ENCODE peak calls at places on chromosomes 3 and 15, in eight cellular contexts. V, M, D, N, O, K, S and P are unnamed samples.

GRCh38 chr3:107775958-107776357 is 253.2 kb downstream of the BBX start:
- DNase-seq in V (no peak), M (no peak), D (no peak), N (no peak), O (no peak), K (no peak), S (no peak), P (no peak)

GRCh38 chr3:32472716-32473115 is 29.9 kb downstream of the CMTM6 start:
- DNase-seq in V (no peak), M (no peak), D (no peak), N (no peak), O (no peak), K (no peak), S (no peak), P (no peak)

GRCh38 chr3:78912687-78913086 is 855.1 kb downstream of the ROBO1 start:
- DNase-seq in V (peak; percentile 18), M (no peak), D (no peak), N (no peak), O (no peak), K (no peak), S (no peak), P (no peak)

GRCh38 chr3:53668872-53669271 is 174.5 kb downstream of the CACNA1D start:
- DNase-seq in V (peak; percentile 4), M (peak; percentile 13), D (no peak), N (no peak), O (no peak), K (no peak), S (no peak), P (no peak)

GRCh38 chr3:44468572-44469520 is 8.6 kb downstream of the ZNF445 start:
- DNase-seq in V (peak; percentile 41), M (peak; percentile 9), D (no peak), N (peak; percentile 85), O (no peak), K (no peak), S (no peak), P (no peak)

GRCh38 chr3:184336484-184337230 is 743 bp upstream of the FAM131A start:
- DNase-seq in V (peak; percentile 71), M (peak; percentile 70), D (peak; percentile 75), N (peak; percentile 51), O (no peak), K (no peak), S (peak; percentile 55), P (no peak)

GRCh38 chr15:25859838-25860645 is 3.1 kb downstream of the ATP10A start:
- DNase-seq in V (no peak), M (peak; percentile 37), D (no peak), N (no peak), O (no peak), K (no peak), S (peak; percentile 54), P (no peak)

GRCh38 chr15:68561146-68561545 is 17.6 kb upstream of the CORO2B start:
- DNase-seq in V (no peak), M (no peak), D (no peak), N (no peak), O (no peak), K (no peak), S (no peak), P (no peak)

GRCh38 chr3:42802876-42803799 is 1.2 kb downstream of the HIGD1A start:
- DNase-seq in V (peak; percentile 8), M (no peak), D (peak; percentile 36), N (peak; percentile 39), O (no peak), K (no peak), S (no peak), P (no peak)

GRCh38 chr15:73284073-73284472 is 84.7 kb downstream of the HCN4 start:
- DNase-seq in V (peak; percentile 32), M (peak; percentile 39), D (no peak), N (no peak), O (no peak), K (peak; percentile 24), S (no peak), P (no peak)

GRCh38 chr15:77025471-77025901 is 30.6 kb downstream of the PSTPIP1 start:
- DNase-seq in V (no peak), M (no peak), D (no peak), N (no peak), O (no peak), K (no peak), S (no peak), P (no peak)

GRCh38 chr3:38404286-38404685 is 49.4 kb upstream of the ACVR2B start:
- DNase-seq in V (peak; percentile 70), M (peak; percentile 77), D (peak; percentile 35), N (peak; percentile 21), O (no peak), K (peak; percentile 31), S (no peak), P (no peak)

GRCh38 chr3:100465871-100466777 is 26.3 kb upstream of the TMEM45A start:
- DNase-seq in V (peak; percentile 5), M (no peak), D (no peak), N (no peak), O (no peak), K (no peak), S (no peak), P (no peak)

GRCh38 chr3:112010631-112011030 is 11.9 kb downstream of the TAGLN3 start:
- DNase-seq in V (no peak), M (no peak), D (no peak), N (no peak), O (no peak), K (no peak), S (no peak), P (no peak)

GRCh38 chr15:75182187-75183131 is 19.2 kb upstream of the C15orf39 start:
- DNase-seq in V (peak; percentile 29), M (peak; percentile 19), D (peak; percentile 56), N (no peak), O (no peak), K (no peak), S (no peak), P (no peak)

GRCh38 chr3:7709383-7710082 is 792.1 kb upstream of the LMCD1 start:
- DNase-seq in V (peak; percentile 61), M (no peak), D (no peak), N (no peak), O (no peak), K (peak; percentile 12), S (no peak), P (no peak)

GRCh38 chr15:27864719-27865118 is 234.4 kb downstream of the OCA2 start:
- DNase-seq in V (no peak), M (no peak), D (no peak), N (no peak), O (no peak), K (no peak), S (no peak), P (no peak)

GRCh38 chr3:100525753-100526612 is 33.6 kb downstream of the TMEM45A start:
- DNase-seq in V (peak; percentile 81), M (peak; percentile 95), D (peak; percentile 54), N (peak; percentile 99), O (peak; percentile 16), K (peak; percentile 95), S (no peak), P (no peak)

GRCh38 chr3:63135362-63135761 is 142.7 kb upstream of the SYNPR start:
- DNase-seq in V (no peak), M (peak; percentile 33), D (no peak), N (no peak), O (no peak), K (no peak), S (no peak), P (no peak)

GRCh38 chr15:57592836-57593420 is 1.2 kb downstream of the MYZAP start:
- DNase-seq in V (no peak), M (no peak), D (no peak), N (no peak), O (no peak), K (no peak), S (no peak), P (no peak)

GRCh38 chr3:175222356-175222755 is 363.2 kb downstream of the NAALADL2 start:
- DNase-seq in V (no peak), M (no peak), D (no peak), N (no peak), O (no peak), K (no peak), S (no peak), P (no peak)

GRCh38 chr15:77622212-77622941 is 10.3 kb downstream of the LINGO1 start:
- DNase-seq in V (no peak), M (no peak), D (peak; percentile 41), N (no peak), O (no peak), K (no peak), S (no peak), P (no peak)

DNA sequence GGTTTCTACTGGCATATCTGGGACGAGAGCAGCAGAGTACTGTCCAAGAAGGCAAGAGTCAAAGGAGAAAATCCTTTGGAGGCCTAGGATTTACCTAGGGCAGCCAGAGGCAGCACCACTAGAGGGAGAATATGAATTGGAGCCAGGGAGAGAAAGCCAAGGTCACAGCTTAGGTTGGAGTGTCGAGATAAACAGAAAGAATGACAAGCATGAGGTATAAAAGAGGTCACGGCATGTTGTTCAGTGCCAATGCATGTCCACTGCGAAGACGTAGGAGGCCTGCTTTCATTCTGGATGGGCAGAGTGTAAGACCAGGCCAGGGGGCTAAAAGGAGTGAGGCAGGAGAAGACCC is 47.2 kb downstream of the THBS1 start:
- DNase-seq in V (no peak), M (no peak), D (no peak), N (no peak), O (no peak), K (no peak), S (no peak), P (no peak)
- TF ChIP-seq CTCF in V (peak; percentile 40), M (peak; percentile 22), D (peak; percentile 21), N (no peak), O (peak; percentile 7), K (peak; percentile 29), S (no peak), P (no peak)

GRCh38 chr3:182621435-182622240 is 171.7 kb upstream of the ATP11B start:
- DNase-seq in V (no peak), M (no peak), D (no peak), N (no peak), O (no peak), K (no peak), S (no peak), P (no peak)
- TF ChIP-seq CTCF in V (peak; percentile 29), M (peak; percentile 19), D (peak; percentile 39), N (peak; percentile 43), O (no peak), K (peak; percentile 66), S (no peak), P (no peak)

GRCh38 chr15:91950631-91951384 is 97.3 kb downstream of the SLCO3A1 start:
- DNase-seq in V (peak; percentile 72), M (peak; percentile 31), D (no peak), N (peak; percentile 88), O (no peak), K (no peak), S (no peak), P (no peak)
- TF ChIP-seq CTCF in V (no peak), M (no peak), D (no peak), N (no peak), O (no peak), K (no peak), S (no peak), P (no peak)

DNA sequence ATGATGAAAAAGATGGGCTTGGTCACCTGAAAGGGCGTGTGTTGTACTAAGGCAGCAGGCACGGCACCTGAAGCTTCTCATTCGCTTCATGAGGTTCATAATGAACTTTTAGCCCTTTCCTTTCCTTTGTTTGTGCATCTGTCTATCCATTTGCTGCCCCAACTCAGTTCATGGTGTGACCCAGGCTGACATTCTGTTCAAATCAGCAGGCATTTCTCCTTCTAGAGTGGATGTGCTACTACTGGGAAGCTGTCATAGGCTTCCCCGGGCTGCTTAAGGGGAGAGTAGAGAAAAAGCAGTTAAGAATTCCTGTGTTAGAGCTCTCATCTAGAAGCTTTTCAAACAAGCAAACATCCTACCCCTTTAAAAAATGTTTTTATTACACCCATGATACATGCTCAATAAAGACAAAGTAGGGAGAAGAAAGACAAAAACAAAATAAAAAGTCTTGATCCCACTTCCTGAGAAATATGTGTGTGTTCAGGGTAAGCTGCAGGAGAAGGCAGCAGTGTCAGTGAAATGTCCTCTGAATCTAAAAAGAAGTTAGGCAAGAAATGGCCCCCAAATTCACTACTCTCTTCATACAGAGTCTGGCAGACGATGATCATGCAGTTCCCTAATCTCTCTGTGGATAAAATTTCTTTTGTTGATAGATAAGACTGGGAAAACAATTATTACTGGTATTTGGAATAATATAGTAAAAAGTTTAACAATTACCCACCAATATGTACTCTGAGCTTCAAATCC is 136.9 kb upstream of the PFN2 start:
- DNase-seq in V (no peak), M (peak; percentile 17), D (no peak), N (no peak), O (no peak), K (no peak), S (no peak), P (no peak)
- TF ChIP-seq CTCF in V (no peak), M (no peak), D (no peak), N (no peak), O (no peak), K (no peak), S (no peak), P (no peak)